ENCODE peak calls at places on chromosomes 7 and 10, in nine cellular contexts. C, R, B, V, O, Z, D, Q and X are unnamed samples.

GRCh38 chr7:33262476-33262875 is 133.1 kb downstream of the BBS9 start:
- DNase-seq in O (no peak), Q (no peak), V (peak), R (no peak), Z (peak), B (no peak), C (no peak), D (no peak), X (no peak)

GRCh38 chr7:36474283-36475010 is 84.8 kb downstream of the ANLN start:
- DNase-seq in Q (no peak), B (no peak), R (no peak), O (no peak), Z (no peak), C (no peak), D (no peak), V (peak), X (no peak)

GRCh38 chr10:5958680-5959079 is 18.7 kb downstream of the IL15RA start:
- DNase-seq in C (no peak), Q (no peak), R (no peak), O (no peak), B (no peak), Z (no peak), V (no peak), D (no peak), X (no peak)

GRCh38 chr7:3455826-3456444 is 154.9 kb downstream of the SDK1 start:
- DNase-seq in V (no peak), Q (no peak), B (no peak), C (no peak), Z (no peak), D (no peak), O (no peak), R (no peak), X (no peak)

GRCh38 chr10:102421645-102422585 is 1.3 kb downstream of the FBXL15 start:
- DNase-seq in R (peak), C (no peak), D (no peak), B (no peak), O (peak), Z (peak), V (peak), Q (peak), X (peak)

GRCh38 chr10:86523348-86523747 is 1.8 kb upstream of the WAPL start:
- DNase-seq in C (no peak), O (no peak), D (no peak), Z (peak), R (no peak), B (no peak), Q (no peak), V (no peak), X (no peak)

GRCh38 chr10:12550994-12551393 is 201.6 kb downstream of the CAMK1D start:
- DNase-seq in V (no peak), R (no peak), O (no peak), Q (no peak), D (no peak), Z (no peak), C (no peak), B (no peak), X (no peak)

GRCh38 chr7:151699920-151700319 is 177.0 kb downstream of the PRKAG2 start:
- DNase-seq in V (peak), C (no peak), D (no peak), R (no peak), Q (no peak), B (no peak), Z (no peak), O (no peak), X (no peak)

GRCh38 chr10:112330154-112330553 is 43.8 kb upstream of the ACSL5 start:
- DNase-seq in C (peak), V (no peak), B (no peak), Z (no peak), R (no peak), D (no peak), Q (no peak), O (no peak), X (no peak)

GRCh38 chr10:71217266-71218045 is 5.1 kb downstream of the UNC5B start:
- DNase-seq in C (no peak), V (no peak), Z (peak), D (no peak), R (no peak), B (no peak), O (no peak), Q (no peak), X (no peak)

GRCh38 chr10:59805043-59805442 is 51.8 kb upstream of the MRLN start:
- DNase-seq in O (no peak), Q (no peak), V (peak), C (peak), B (no peak), D (no peak), R (no peak), Z (no peak), X (no peak)
- TF ChIP-seq CTCF in O (no peak), Q (no peak), V (peak), C (no peak), B (peak), D (peak), R (peak), Z (peak), X (no peak)

DNA sequence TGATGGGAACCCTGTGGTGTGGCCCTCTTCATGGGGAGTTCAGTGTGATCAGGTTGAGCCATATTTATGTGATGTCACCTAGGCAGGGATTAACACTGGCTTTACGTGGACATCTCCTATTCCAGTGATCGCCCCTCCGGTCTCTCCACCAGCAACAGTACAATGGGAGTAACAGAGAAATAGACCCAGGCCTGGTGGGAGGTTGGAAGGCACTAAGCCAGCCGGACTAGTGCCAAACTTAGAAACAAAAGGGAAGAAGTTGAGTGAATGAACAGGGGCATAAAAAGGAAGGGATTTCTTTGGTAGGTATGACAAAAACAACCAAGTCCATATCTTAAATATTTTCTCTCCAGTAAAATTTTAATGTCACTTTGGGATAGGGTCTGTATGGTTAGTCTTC is 358.1 kb downstream of the PRPF18 start:
- DNase-seq in O (no peak), B (no peak), Q (no peak), Z (no peak), D (no peak), C (no peak), V (no peak), R (no peak), X (no peak)
- TF ChIP-seq CTCF in O (no peak), B (no peak), Q (no peak), Z (no peak), D (no peak), C (no peak), V (no peak), R (no peak), X (no peak)

GRCh38 chr10:21317902-21318301 is 207.6 kb downstream of the SKIDA1 start:
- DNase-seq in Z (peak), Q (no peak), D (no peak), C (no peak), V (no peak), B (no peak), O (no peak), R (no peak), X (no peak)
- TF ChIP-seq CTCF in Z (no peak), Q (no peak), D (no peak), C (no peak), V (no peak), B (no peak), O (no peak), R (no peak), X (no peak)

DNA sequence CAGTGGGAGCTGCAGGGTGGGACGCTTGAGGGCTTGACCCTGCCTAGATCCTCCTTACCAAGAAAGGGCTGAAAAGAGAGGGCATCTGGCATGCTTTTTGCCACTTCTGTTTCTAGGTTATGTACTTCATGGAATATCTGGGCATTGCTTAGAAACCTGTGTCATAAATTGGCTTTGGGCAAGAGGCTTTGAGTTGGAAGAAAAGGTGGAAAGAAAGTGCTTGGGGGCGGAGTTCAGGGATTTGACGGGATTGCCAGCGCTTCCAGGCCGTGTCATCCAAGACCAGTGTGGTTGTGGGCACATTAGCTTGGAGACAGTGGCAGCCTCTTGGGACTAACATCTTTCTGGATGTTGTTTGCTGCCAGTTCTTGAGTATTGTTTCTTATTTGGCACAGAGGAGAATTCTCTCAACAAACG is 825 bp downstream of the ZNF862 start:
- DNase-seq in Z (no peak), V (no peak), Q (no peak), O (no peak), D (no peak), R (no peak), B (no peak), C (no peak), X (no peak)
- TF ChIP-seq CTCF in Z (no peak), V (no peak), Q (no peak), O (no peak), D (no peak), R (no peak), B (no peak), C (no peak), X (no peak)

GRCh38 chr7:44131173-44132009 is 8.0 kb upstream of the POLD2 start:
- DNase-seq in O (no peak), D (no peak), R (peak), C (no peak), Z (peak), B (peak), V (peak), Q (no peak), X (no peak)
- TF ChIP-seq CTCF in O (no peak), D (peak), R (peak), C (no peak), Z (peak), B (peak), V (peak), Q (no peak), X (no peak)

DNA sequence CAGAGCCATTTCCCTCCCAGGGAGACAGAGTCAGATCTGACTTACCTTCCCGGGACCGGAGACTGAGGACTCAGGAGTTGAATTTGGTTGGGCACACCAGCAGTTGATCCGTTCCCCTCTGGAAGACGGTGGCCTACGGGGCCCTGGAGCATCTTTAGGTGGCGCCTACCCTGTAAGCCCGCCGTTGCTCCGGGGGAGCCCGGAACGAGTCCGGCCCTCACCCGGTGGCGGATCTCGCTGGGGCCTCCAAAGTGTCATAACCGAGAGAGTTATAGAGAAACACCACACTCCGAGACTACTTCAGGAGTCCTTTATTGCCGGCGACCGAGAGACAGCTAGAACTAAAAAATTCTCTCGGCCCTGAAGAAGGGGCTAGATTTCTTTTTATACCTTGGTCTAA is 182.8 kb upstream of the MBL2 start:
- DNase-seq in C (no peak), V (no peak), Z (no peak), D (no peak), R (no peak), B (no peak), O (no peak), Q (no peak), X (no peak)
- TF ChIP-seq CTCF in C (no peak), V (no peak), Z (no peak), D (no peak), R (no peak), B (no peak), O (no peak), Q (no peak), X (no peak)

GRCh38 chr7:157861031-157861491 is 524.3 kb downstream of the DNAJB6 start:
- DNase-seq in D (no peak), V (no peak), O (no peak), C (no peak), R (no peak), B (no peak), Q (no peak), Z (no peak), X (no peak)

GRCh38 chr7:157857578-157858075 is 520.8 kb downstream of the DNAJB6 start:
- DNase-seq in R (no peak), D (no peak), Z (no peak), Q (no peak), B (no peak), O (no peak), C (no peak), V (no peak), X (no peak)

GRCh38 chr7:157862731-157863130 is 525.9 kb downstream of the DNAJB6 start:
- DNase-seq in Z (no peak), R (no peak), B (no peak), D (no peak), V (no peak), O (no peak), Q (no peak), C (no peak), X (no peak)

GRCh38 chr7:157861551-157861950 is 524.7 kb downstream of the DNAJB6 start:
- DNase-seq in B (no peak), O (no peak), Z (no peak), R (no peak), Q (no peak), V (no peak), C (no peak), D (no peak), X (no peak)

DNA sequence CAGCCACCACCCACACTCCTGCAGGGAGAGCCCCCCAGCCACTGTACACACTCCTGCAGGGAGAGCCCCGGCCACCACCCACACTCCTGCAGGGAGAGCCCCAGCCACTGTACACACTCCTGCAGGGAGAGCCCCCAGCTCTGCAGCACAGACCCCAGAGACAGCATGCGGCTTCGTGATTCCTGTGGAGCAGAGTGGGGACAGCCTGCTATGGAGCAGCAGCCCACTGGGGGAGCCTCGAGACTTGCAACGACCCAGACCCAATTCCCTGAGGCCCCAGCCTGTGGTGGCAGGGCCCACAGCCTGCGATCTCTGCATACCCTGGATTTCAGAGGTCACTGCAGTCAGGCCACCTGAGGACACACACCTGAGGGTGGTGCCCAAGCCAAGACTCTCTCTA is 523.1 kb downstream of the DNAJB6 start:
- DNase-seq in B (no peak), V (no peak), C (no peak), O (no peak), Q (no peak), D (no peak), Z (no peak), R (no peak), X (no peak)
- TF ChIP-seq CTCF in B (peak), V (no peak), C (no peak), O (no peak), Q (no peak), D (no peak), Z (no peak), R (no peak), X (no peak)

GRCh38 chr10:51368943-51369342 is 294.7 kb downstream of the PRKG1 start:
- DNase-seq in R (no peak), B (no peak), V (no peak), Q (no peak), O (peak), Z (no peak), C (no peak), D (no peak), X (no peak)
- TF ChIP-seq CTCF in R (no peak), B (peak), V (peak), Q (no peak), O (peak), Z (peak), C (no peak), D (peak), X (no peak)

GRCh38 chr7:130208511-130208910 is 851 bp downstream of the SSMEM1 start:
- DNase-seq in C (no peak), R (no peak), V (no peak), D (no peak), O (no peak), B (no peak), Q (no peak), Z (no peak), X (no peak)

GRCh38 chr7:130207642-130208041 is at the start of gene SSMEM1:
- DNase-seq in B (no peak), D (no peak), Z (peak), Q (no peak), C (no peak), O (no peak), R (no peak), V (peak), X (no peak)

GRCh38 chr7:130210181-130210935 is 2.7 kb downstream of the SSMEM1 start:
- DNase-seq in Z (peak), C (no peak), B (no peak), V (no peak), R (no peak), Q (no peak), D (no peak), O (no peak), X (no peak)

GRCh38 chr7:130205084-130205947 is at the start of gene TMEM209:
- DNase-seq in V (peak), Z (peak), C (peak), R (peak), O (peak), B (peak), D (peak), Q (peak), X (peak)

GRCh38 chr7:130207033-130207432 is 627 bp upstream of the SSMEM1 start:
- DNase-seq in Q (no peak), D (no peak), O (no peak), C (no peak), R (no peak), Z (no peak), V (no peak), B (no peak), X (no peak)
- TF ChIP-seq CTCF in Q (no peak), D (no peak), O (no peak), C (no peak), R (no peak), Z (peak), V (no peak), B (no peak), X (no peak)